ENCODE peak calls at places on chromosome 1, in nine cellular contexts. One of them, this sample, is unnamed.

GRCh38 chr1:91099746-91100621 is 78.1 kb upstream of the ZNF644 start:
- DNase-seq in HCT116: no peak
- DNase-seq in sigmoid colon: no peak
- DNase-seq in endothelial cell of umbilical vein: no peak
- DNase-seq in suprapubic skin: no peak
- DNase-seq in stomach: no peak
- DNase-seq in GM23338: no peak
- DNase-seq in H1: no peak
- DNase-seq in HL-60: no peak
- DNase-seq in this sample: no peak

GRCh38 chr1:163074716-163075284 is 5.6 kb downstream of the RGS4 start:
- DNase-seq in HCT116: no peak
- DNase-seq in sigmoid colon: no peak
- DNase-seq in endothelial cell of umbilical vein: no peak
- DNase-seq in suprapubic skin: no peak
- DNase-seq in stomach: no peak
- DNase-seq in GM23338: no peak
- DNase-seq in H1: no peak
- DNase-seq in HL-60: no peak
- DNase-seq in this sample: no peak

GRCh38 chr1:209257021-209257420 is 326.5 kb upstream of the CAMK1G start:
- DNase-seq in HCT116: no peak
- DNase-seq in sigmoid colon: no peak
- DNase-seq in endothelial cell of umbilical vein: no peak
- DNase-seq in suprapubic skin: no peak
- DNase-seq in stomach: no peak
- DNase-seq in GM23338: no peak
- DNase-seq in H1: no peak
- DNase-seq in HL-60: no peak
- DNase-seq in this sample: no peak

GRCh38 chr1:143699731-143700130 is 272.1 kb downstream of the FAM72C start:
- DNase-seq in HCT116: no peak
- DNase-seq in sigmoid colon: no peak
- DNase-seq in endothelial cell of umbilical vein: no peak
- DNase-seq in suprapubic skin: no peak
- DNase-seq in stomach: no peak
- DNase-seq in GM23338: peak; percentile 36
- DNase-seq in H1: no peak
- DNase-seq in HL-60: no peak
- DNase-seq in this sample: no peak

GRCh38 chr1:198167436-198167934 is 10.7 kb downstream of the NEK7 start:
- DNase-seq in HCT116: no peak
- DNase-seq in sigmoid colon: no peak
- DNase-seq in endothelial cell of umbilical vein: peak; percentile 70
- DNase-seq in suprapubic skin: no peak
- DNase-seq in stomach: no peak
- DNase-seq in GM23338: no peak
- DNase-seq in H1: no peak
- DNase-seq in HL-60: peak; percentile 23
- DNase-seq in this sample: no peak

GRCh38 chr1:153569465-153569864 is 3.8 kb upstream of the S100A2 start:
- DNase-seq in HCT116: no peak
- DNase-seq in sigmoid colon: no peak
- DNase-seq in endothelial cell of umbilical vein: no peak
- DNase-seq in suprapubic skin: no peak
- DNase-seq in stomach: no peak
- DNase-seq in GM23338: no peak
- DNase-seq in H1: no peak
- DNase-seq in HL-60: no peak
- DNase-seq in this sample: no peak

GRCh38 chr1:158121604-158122254 is 59.0 kb upstream of the CD1D start:
- DNase-seq in HCT116: peak; percentile 59
- DNase-seq in sigmoid colon: no peak
- DNase-seq in endothelial cell of umbilical vein: peak; percentile 49
- DNase-seq in suprapubic skin: no peak
- DNase-seq in stomach: no peak
- DNase-seq in GM23338: peak; percentile 88
- DNase-seq in H1: no peak
- DNase-seq in HL-60: no peak
- DNase-seq in this sample: no peak

GRCh38 chr1:26434161-26434752 is 2.1 kb downstream of the DHDDS start:
- DNase-seq in HCT116: no peak
- DNase-seq in sigmoid colon: no peak
- DNase-seq in endothelial cell of umbilical vein: no peak
- DNase-seq in suprapubic skin: no peak
- DNase-seq in stomach: no peak
- DNase-seq in GM23338: no peak
- DNase-seq in H1: no peak
- DNase-seq in HL-60: no peak
- DNase-seq in this sample: no peak

GRCh38 chr1:201266774-201267173 is 16.5 kb upstream of the PKP1 start:
- DNase-seq in HCT116: no peak
- DNase-seq in sigmoid colon: no peak
- DNase-seq in endothelial cell of umbilical vein: no peak
- DNase-seq in suprapubic skin: peak; percentile 40
- DNase-seq in stomach: peak; percentile 22
- DNase-seq in GM23338: no peak
- DNase-seq in H1: no peak
- DNase-seq in HL-60: no peak
- DNase-seq in this sample: no peak

GRCh38 chr1:227885135-227885647 is 62.5 kb downstream of the WNT9A start:
- DNase-seq in HCT116: no peak
- DNase-seq in sigmoid colon: peak; percentile 70
- DNase-seq in endothelial cell of umbilical vein: no peak
- DNase-seq in suprapubic skin: no peak
- DNase-seq in stomach: peak; percentile 24
- DNase-seq in GM23338: no peak
- DNase-seq in H1: no peak
- DNase-seq in HL-60: no peak
- DNase-seq in this sample: peak; percentile 85

GRCh38 chr1:199855580-199855979 is 171.9 kb upstream of the NR5A2 start:
- DNase-seq in HCT116: peak; percentile 63
- DNase-seq in sigmoid colon: no peak
- DNase-seq in endothelial cell of umbilical vein: peak; percentile 65
- DNase-seq in suprapubic skin: no peak
- DNase-seq in stomach: no peak
- DNase-seq in GM23338: no peak
- DNase-seq in H1: no peak
- DNase-seq in HL-60: no peak
- DNase-seq in this sample: no peak

GRCh38 chr1:31027693-31028526 is 37.6 kb downstream of the PUM1 start:
- DNase-seq in HCT116: no peak
- DNase-seq in sigmoid colon: no peak
- DNase-seq in endothelial cell of umbilical vein: peak; percentile 54
- DNase-seq in suprapubic skin: no peak
- DNase-seq in stomach: no peak
- DNase-seq in GM23338: no peak
- DNase-seq in H1: no peak
- DNase-seq in HL-60: peak; percentile 37
- DNase-seq in this sample: no peak

GRCh38 chr1:19251305-19252196 is at the start of the genes EMC1 and MRTO4:
- DNase-seq in HCT116: peak; percentile 48
- DNase-seq in sigmoid colon: peak; percentile 85
- DNase-seq in endothelial cell of umbilical vein: peak; percentile 89
- DNase-seq in suprapubic skin: peak; percentile 93
- DNase-seq in stomach: peak; percentile 85
- DNase-seq in GM23338: peak; percentile 91
- DNase-seq in H1: peak; percentile 27
- DNase-seq in HL-60: peak; percentile 87
- DNase-seq in this sample: no peak

GRCh38 chr1:25543425-25544242 is at the start of gene LDLRAP1:
- DNase-seq in HCT116: no peak
- DNase-seq in sigmoid colon: peak; percentile 88
- DNase-seq in endothelial cell of umbilical vein: peak; percentile 74
- DNase-seq in suprapubic skin: no peak
- DNase-seq in stomach: peak; percentile 77
- DNase-seq in GM23338: peak; percentile 82
- DNase-seq in H1: peak; percentile 21
- DNase-seq in HL-60: peak; percentile 53
- DNase-seq in this sample: no peak

GRCh38 chr1:998051-998821 is 1.7 kb downstream of the HES4 start:
- DNase-seq in HCT116: no peak
- DNase-seq in sigmoid colon: peak; percentile 66
- DNase-seq in endothelial cell of umbilical vein: no peak
- DNase-seq in suprapubic skin: peak; percentile 80
- DNase-seq in stomach: no peak
- DNase-seq in GM23338: peak; percentile 75
- DNase-seq in H1: no peak
- DNase-seq in HL-60: no peak
- DNase-seq in this sample: peak; percentile 79

GRCh38 chr1:156809281-156809680 is 7.4 kb downstream of the SH2D2A start:
- DNase-seq in HCT116: no peak
- DNase-seq in sigmoid colon: no peak
- DNase-seq in endothelial cell of umbilical vein: no peak
- DNase-seq in suprapubic skin: no peak
- DNase-seq in stomach: no peak
- DNase-seq in GM23338: no peak
- DNase-seq in H1: no peak
- DNase-seq in HL-60: no peak
- DNase-seq in this sample: no peak

GRCh38 chr1:224251741-224252146 is 68.7 kb downstream of the DEGS1 start:
- DNase-seq in HCT116: no peak
- DNase-seq in sigmoid colon: no peak
- DNase-seq in endothelial cell of umbilical vein: peak; percentile 49
- DNase-seq in suprapubic skin: no peak
- DNase-seq in stomach: no peak
- DNase-seq in GM23338: no peak
- DNase-seq in H1: no peak
- DNase-seq in HL-60: no peak
- DNase-seq in this sample: no peak

GRCh38 chr1:3746389-3746783 is 5.9 kb upstream of the CCDC27 start:
- DNase-seq in HCT116: no peak
- DNase-seq in sigmoid colon: no peak
- DNase-seq in endothelial cell of umbilical vein: no peak
- DNase-seq in suprapubic skin: peak; percentile 66
- DNase-seq in stomach: no peak
- DNase-seq in GM23338: peak; percentile 86
- DNase-seq in H1: peak; percentile 27
- DNase-seq in HL-60: no peak
- DNase-seq in this sample: no peak
- H3K27ac ChIP-seq in HCT116: no peak overlapping the region
- H3K27ac ChIP-seq in sigmoid colon: peak overlapping the region; percentile 74
- H3K27ac ChIP-seq in endothelial cell of umbilical vein: no peak overlapping the region
- H3K27ac ChIP-seq in suprapubic skin: no peak overlapping the region
- H3K27ac ChIP-seq in stomach: peak overlapping the region; percentile 83
- H3K27ac ChIP-seq in GM23338: no peak overlapping the region
- H3K27ac ChIP-seq in H1: peak overlapping the region; percentile 42
- H3K27ac ChIP-seq in HL-60: no peak overlapping the region
- H3K27ac ChIP-seq in this sample: no peak overlapping the region

GRCh38 chr1:226786550-226786949 is 47.5 kb upstream of the ITPKB start:
- DNase-seq in HCT116: no peak
- DNase-seq in sigmoid colon: no peak
- DNase-seq in endothelial cell of umbilical vein: no peak
- DNase-seq in suprapubic skin: no peak
- DNase-seq in stomach: no peak
- DNase-seq in GM23338: no peak
- DNase-seq in H1: no peak
- DNase-seq in HL-60: no peak
- DNase-seq in this sample: no peak

GRCh38 chr1:226785805-226786204 is 46.7 kb upstream of the ITPKB start:
- DNase-seq in HCT116: no peak
- DNase-seq in sigmoid colon: no peak
- DNase-seq in endothelial cell of umbilical vein: no peak
- DNase-seq in suprapubic skin: no peak
- DNase-seq in stomach: no peak
- DNase-seq in GM23338: no peak
- DNase-seq in H1: no peak
- DNase-seq in HL-60: no peak
- DNase-seq in this sample: no peak

GRCh38 chr1:226783202-226783601 is 44.1 kb upstream of the ITPKB start:
- DNase-seq in HCT116: no peak
- DNase-seq in sigmoid colon: no peak
- DNase-seq in endothelial cell of umbilical vein: no peak
- DNase-seq in suprapubic skin: no peak
- DNase-seq in stomach: no peak
- DNase-seq in GM23338: no peak
- DNase-seq in H1: no peak
- DNase-seq in HL-60: no peak
- DNase-seq in this sample: no peak

GRCh38 chr1:226781937-226782609 is 43.0 kb upstream of the ITPKB start:
- DNase-seq in HCT116: no peak
- DNase-seq in sigmoid colon: no peak
- DNase-seq in endothelial cell of umbilical vein: no peak
- DNase-seq in suprapubic skin: no peak
- DNase-seq in stomach: no peak
- DNase-seq in GM23338: no peak
- DNase-seq in H1: no peak
- DNase-seq in HL-60: no peak
- DNase-seq in this sample: no peak

GRCh38 chr1:226784081-226785049 is 45.3 kb upstream of the ITPKB start:
- DNase-seq in HCT116: no peak
- DNase-seq in sigmoid colon: peak; percentile 86
- DNase-seq in endothelial cell of umbilical vein: peak; percentile 66
- DNase-seq in suprapubic skin: no peak
- DNase-seq in stomach: no peak
- DNase-seq in GM23338: no peak
- DNase-seq in H1: no peak
- DNase-seq in HL-60: no peak
- DNase-seq in this sample: no peak
- TF ChIP-seq POLR2AphosphoS5 in HCT116: no peak
- TF ChIP-seq POLR2AphosphoS5 in sigmoid colon: peak; percentile 82
- TF ChIP-seq POLR2AphosphoS5 in endothelial cell of umbilical vein: no peak
- TF ChIP-seq POLR2AphosphoS5 in suprapubic skin: no peak
- TF ChIP-seq POLR2AphosphoS5 in stomach: no peak
- TF ChIP-seq POLR2AphosphoS5 in GM23338: no peak
- TF ChIP-seq POLR2AphosphoS5 in H1: no peak
- TF ChIP-seq POLR2AphosphoS5 in HL-60: no peak
- TF ChIP-seq POLR2AphosphoS5 in this sample: peak; percentile 71

GRCh38 chr1:109881906-109882287 is 28.8 kb upstream of the CSF1 start:
- DNase-seq in HCT116: no peak
- DNase-seq in sigmoid colon: no peak
- DNase-seq in endothelial cell of umbilical vein: no peak
- DNase-seq in suprapubic skin: peak; percentile 40
- DNase-seq in stomach: no peak
- DNase-seq in GM23338: no peak
- DNase-seq in H1: no peak
- DNase-seq in HL-60: no peak
- DNase-seq in this sample: no peak
- H3K27ac ChIP-seq in HCT116: no peak overlapping the region
- H3K27ac ChIP-seq in sigmoid colon: no peak overlapping the region
- H3K27ac ChIP-seq in endothelial cell of umbilical vein: no peak overlapping the region
- H3K27ac ChIP-seq in suprapubic skin: no peak overlapping the region
- H3K27ac ChIP-seq in stomach: peak overlapping the region; percentile 37
- H3K27ac ChIP-seq in GM23338: no peak overlapping the region
- H3K27ac ChIP-seq in H1: no peak overlapping the region
- H3K27ac ChIP-seq in HL-60: no peak overlapping the region
- H3K27ac ChIP-seq in this sample: peak overlapping the region; percentile 60

DNA sequence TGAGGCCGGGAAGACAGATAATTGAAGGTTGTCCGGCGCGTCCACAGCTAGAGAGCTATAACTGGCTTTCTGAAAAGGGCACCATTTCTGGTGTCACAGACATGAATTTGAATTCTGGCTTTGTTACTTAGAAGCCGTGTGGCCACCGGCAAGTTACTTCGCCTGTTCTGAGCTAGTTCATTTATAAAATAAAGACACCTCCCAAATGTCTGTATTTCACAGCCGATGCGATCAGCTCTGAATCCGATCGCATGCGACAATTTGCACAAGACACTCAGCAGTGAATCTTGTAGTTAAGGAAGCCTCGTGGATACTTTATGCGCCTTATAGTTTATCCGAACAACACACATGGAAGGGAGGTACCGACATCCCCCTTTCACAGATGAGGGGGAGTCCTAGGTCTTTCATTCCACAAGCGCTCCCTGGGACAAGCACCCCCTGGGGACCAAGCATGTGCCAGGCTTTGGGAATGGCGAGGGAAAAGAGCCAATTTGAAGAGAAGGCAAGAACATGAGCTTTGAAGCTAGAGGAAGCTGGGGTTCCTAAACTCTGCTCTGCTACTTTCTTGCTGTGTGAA is 4.0 kb downstream of the ID3 start:
- DNase-seq in HCT116: no peak
- DNase-seq in sigmoid colon: no peak
- DNase-seq in endothelial cell of umbilical vein: peak; percentile 78
- DNase-seq in suprapubic skin: no peak
- DNase-seq in stomach: no peak
- DNase-seq in GM23338: peak; percentile 64
- DNase-seq in H1: no peak
- DNase-seq in HL-60: no peak
- DNase-seq in this sample: no peak
- TF ChIP-seq POLR2AphosphoS5 in HCT116: no peak
- TF ChIP-seq POLR2AphosphoS5 in sigmoid colon: no peak
- TF ChIP-seq POLR2AphosphoS5 in endothelial cell of umbilical vein: peak; percentile 5
- TF ChIP-seq POLR2AphosphoS5 in suprapubic skin: no peak
- TF ChIP-seq POLR2AphosphoS5 in stomach: no peak
- TF ChIP-seq POLR2AphosphoS5 in GM23338: peak; percentile 5
- TF ChIP-seq POLR2AphosphoS5 in H1: no peak
- TF ChIP-seq POLR2AphosphoS5 in HL-60: no peak
- TF ChIP-seq POLR2AphosphoS5 in this sample: peak; percentile 6